ENCODE peak calls at places on chromosome 2, in eight cellular contexts. U, S, A, C, W, B, O and L are unnamed samples. For H3K9me2, the result is how much of the 10 kb centered on the place peaks cover.

GRCh38 chr2:168731002-168731401 is 71.4 kb upstream of the NOSTRIN start:
- DNase-seq in U (no peak), S (no peak), A (no peak), C (no peak), W (no peak), B (no peak), O (no peak), L (no peak)

GRCh38 chr2:121418494-121419058 is 112.1 kb upstream of the RNU4ATAC start:
- DNase-seq in U (no peak), S (no peak), A (no peak), C (no peak), W (no peak), B (no peak), O (no peak), L (no peak)

GRCh38 chr2:175525975-175526374 is 344.5 kb upstream of the ATP5MC3 start:
- DNase-seq in U (no peak), S (no peak), A (no peak), C (no peak), W (no peak), B (no peak), O (no peak), L (no peak)

GRCh38 chr2:200713704-200714064 is 98.0 kb upstream of the BZW1 start:
- DNase-seq in U (no peak), S (no peak), A (no peak), C (no peak), W (no peak), B (no peak), O (no peak), L (no peak)

GRCh38 chr2:88211005-88211808 is 41.1 kb downstream of the THNSL2 start:
- DNase-seq in U (no peak), S (no peak), A (no peak), C (no peak), W (no peak), B (no peak), O (no peak), L (no peak)

GRCh38 chr2:109677815-109678580 is 63.8 kb downstream of the SOWAHC start:
- DNase-seq in U (no peak), S (no peak), A (no peak), C (no peak), W (no peak), B (no peak), O (no peak), L (no peak)

GRCh38 chr2:34316788-34317187 is 717.7 kb upstream of the FAM98A start:
- DNase-seq in U (no peak), S (no peak), A (no peak), C (no peak), W (no peak), B (no peak), O (no peak), L (no peak)

GRCh38 chr2:36466135-36466534 is 110.6 kb downstream of the CRIM1 start:
- DNase-seq in U (no peak), S (no peak), A (no peak), C (peak), W (no peak), B (no peak), O (no peak), L (no peak)

GRCh38 chr2:209556354-209556961 is 132.6 kb downstream of the MAP2 start:
- DNase-seq in U (peak), S (no peak), A (peak), C (peak), W (peak), B (peak), O (peak), L (peak)

GRCh38 chr2:24877646-24878045 is 42.4 kb downstream of the ADCY3 start:
- DNase-seq in U (no peak), S (no peak), A (no peak), C (no peak), W (no peak), B (no peak), O (no peak), L (no peak)

GRCh38 chr2:84768840-84769239 is 112.0 kb downstream of the TRABD2A start:
- DNase-seq in U (no peak), S (no peak), A (no peak), C (no peak), W (no peak), B (peak), O (no peak), L (no peak)
- H3K9me2 ChIP-seq in U (under half), S (under half), A (under half), C (under half), W (under half), B (under half), O (under half), L (under half)

GRCh38 chr2:86700705-86701104 is 19.4 kb upstream of the RMND5A start:
- DNase-seq in U (peak), S (no peak), A (no peak), C (no peak), W (no peak), B (no peak), O (no peak), L (no peak)

GRCh38 chr2:86706935-86707334 is 13.2 kb upstream of the RMND5A start:
- DNase-seq in U (no peak), S (no peak), A (no peak), C (no peak), W (no peak), B (no peak), O (no peak), L (no peak)

GRCh38 chr2:86704482-86704971 is 15.6 kb upstream of the RMND5A start:
- DNase-seq in U (peak), S (peak), A (no peak), C (no peak), W (no peak), B (peak), O (peak), L (peak)

GRCh38 chr2:86706220-86706619 is 13.9 kb upstream of the RMND5A start:
- DNase-seq in U (no peak), S (no peak), A (no peak), C (no peak), W (no peak), B (no peak), O (no peak), L (no peak)

DNA sequence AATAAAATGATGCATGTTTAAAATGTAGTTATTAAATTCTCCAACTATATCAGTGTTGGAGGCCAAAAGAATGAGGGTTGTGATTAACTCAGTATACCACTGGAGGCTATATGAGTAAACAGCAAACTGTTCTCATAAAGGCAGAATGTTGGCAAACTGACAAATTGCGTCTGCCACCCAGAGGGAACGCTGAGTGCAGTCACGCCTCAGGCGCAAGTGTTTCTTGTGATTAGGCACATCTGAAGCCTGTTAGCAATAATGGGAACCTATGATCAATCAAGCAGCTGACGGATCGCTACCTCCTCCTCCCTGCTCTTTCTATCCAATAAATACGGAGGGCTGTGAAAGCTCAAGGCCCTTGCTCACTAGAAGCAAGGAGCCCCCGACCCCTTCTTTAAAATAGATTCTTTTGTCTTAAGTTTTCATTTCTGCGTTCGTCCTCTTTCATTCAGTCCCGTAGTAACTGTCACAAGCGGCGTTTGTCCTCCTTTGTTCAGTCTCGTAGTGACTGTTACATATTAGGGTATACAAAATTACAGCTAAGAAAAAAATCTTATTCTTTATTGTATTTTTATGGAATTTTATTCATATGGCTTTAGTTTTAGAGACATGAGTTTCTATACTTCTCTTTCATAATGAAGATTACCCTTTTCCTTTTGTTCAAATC is 16.3 kb upstream of the RMND5A start:
- DNase-seq in U (peak), S (peak), A (no peak), C (no peak), W (no peak), B (peak), O (peak), L (peak)
- H3K9me2 ChIP-seq in U (under half), S (under half), A (under half), C (under half), W (under half), B (under half), O (under half), L (under half)

GRCh38 chr2:70751881-70752280 is 16.1 kb downstream of the ADD2 start:
- DNase-seq in U (no peak), S (no peak), A (no peak), C (no peak), W (no peak), B (no peak), O (no peak), L (no peak)

GRCh38 chr2:70756126-70756525 is 11.9 kb downstream of the ADD2 start:
- DNase-seq in U (no peak), S (no peak), A (no peak), C (no peak), W (no peak), B (no peak), O (no peak), L (no peak)

GRCh38 chr2:70750320-70750719 is 17.7 kb downstream of the ADD2 start:
- DNase-seq in U (no peak), S (no peak), A (no peak), C (no peak), W (no peak), B (no peak), O (no peak), L (no peak)

GRCh38 chr2:70753031-70753430 is 15.0 kb downstream of the ADD2 start:
- DNase-seq in U (no peak), S (no peak), A (no peak), C (no peak), W (no peak), B (no peak), O (no peak), L (no peak)

DNA sequence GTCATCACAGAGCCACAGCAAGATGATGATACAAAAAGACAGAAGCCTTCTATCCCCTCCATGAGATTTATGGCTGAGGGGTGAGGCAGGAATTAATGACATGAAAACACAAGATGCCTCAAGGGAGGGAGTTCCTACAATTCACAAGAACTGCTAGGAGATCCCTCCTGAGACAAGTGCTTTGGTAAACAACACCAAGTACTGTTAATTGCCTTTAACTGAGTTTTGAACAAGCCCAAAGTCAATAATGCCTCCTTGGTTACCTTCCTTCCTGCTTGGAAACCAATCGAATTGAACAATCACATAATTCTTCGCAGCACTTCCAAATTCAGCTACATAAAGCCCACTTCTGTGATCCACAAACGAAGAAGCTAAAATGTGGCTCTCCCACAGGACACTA is 14.0 kb downstream of the ADD2 start:
- DNase-seq in U (no peak), S (no peak), A (no peak), C (no peak), W (no peak), B (no peak), O (no peak), L (no peak)
- H3K9me2 ChIP-seq in U (under half), S (under half), A (under half), C (under half), W (under half), B (under half), O (under half), L (under half)

DNA sequence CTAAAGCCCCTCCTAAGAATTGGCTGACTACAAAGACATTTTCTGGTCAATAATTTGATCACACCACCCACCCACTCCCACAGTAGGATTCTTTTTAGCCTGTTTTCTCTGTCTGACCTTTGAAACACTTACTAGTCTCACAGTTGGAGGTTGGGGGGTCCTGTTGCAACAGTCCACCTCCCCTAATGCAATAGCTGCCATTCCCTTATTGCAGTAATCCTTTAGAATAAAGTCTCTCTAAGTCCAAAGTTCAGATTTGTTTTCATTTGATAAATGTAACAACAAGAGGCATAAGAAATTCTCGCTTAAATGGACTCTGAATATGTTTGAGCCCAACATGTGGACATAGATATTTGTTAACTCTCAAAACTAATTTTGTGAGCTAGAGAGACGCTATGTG is 1326.8 kb upstream of the TMEFF2 start:
- DNase-seq in U (no peak), S (no peak), A (no peak), C (no peak), W (no peak), B (no peak), O (no peak), L (no peak)
- H3K9me2 ChIP-seq in U (under half), S (under half), A (under half), C (under half), W (under half), B (under half), O (under half), L (under half)

DNA sequence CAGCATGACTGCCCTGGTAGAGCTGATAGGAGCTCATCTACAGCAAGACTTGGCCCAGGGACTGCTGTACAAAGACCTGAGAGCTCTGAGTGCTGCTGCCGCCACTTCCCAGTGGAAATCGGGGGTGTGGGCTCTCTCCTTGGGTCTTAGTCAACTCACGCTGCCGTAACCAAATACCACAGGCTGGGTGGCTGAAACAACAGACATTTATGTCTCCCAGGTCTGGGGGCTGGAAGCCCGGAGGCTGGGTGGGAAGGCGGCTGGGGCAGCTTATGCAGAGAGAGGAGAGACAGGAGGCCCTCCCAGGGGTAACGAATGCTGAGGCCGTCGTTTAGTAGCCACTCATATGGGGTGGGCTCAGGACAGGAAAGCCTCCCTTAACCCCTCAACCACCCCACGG is 15.4 kb upstream of the MAL start:
- DNase-seq in U (no peak), S (no peak), A (no peak), C (no peak), W (no peak), B (no peak), O (no peak), L (no peak)
- H3K9me2 ChIP-seq in U (under half), S (under half), A (under half), C (under half), W (under half), B (under half), O (under half), L (under half)